ENCODE peak calls at places on chromosomes 7 and 10, in six cellular contexts. F is ovary, T is brain microvascular endothelial cell, Q is psoas muscle, O is GM12865, S is OCI-LY7. E is an unnamed sample.

GRCh38 chr7:15977663-15978062 is 291.2 kb upstream of the MEOX2 start:
- DNase-seq in S (no peak), T (peak; percentile 39), F (no peak), Q (no peak), O (no peak), E (no peak)

GRCh38 chr7:97732567-97733275 is 835 bp downstream of the TAC1 start:
- DNase-seq in Q (no peak), T (no peak), F (no peak), O (no peak), S (no peak), E (no peak)

GRCh38 chr10:81848514-81848913 is 26.5 kb upstream of the NRG3 start:
- DNase-seq in S (no peak), Q (no peak), O (no peak), T (no peak), F (no peak), E (no peak)

GRCh38 chr7:144404911-144405310 is 1.4 kb upstream of the NOBOX start:
- DNase-seq in F (no peak), Q (no peak), T (no peak), O (no peak), S (no peak), E (no peak)

GRCh38 chr7:131961281-131961680 is 404.9 kb upstream of the PODXL start:
- DNase-seq in O (no peak), F (no peak), T (no peak), Q (no peak), S (no peak), E (no peak)

GRCh38 chr7:47314728-47315601 is 266.9 kb downstream of the TNS3 start:
- DNase-seq in Q (peak; percentile 55), T (peak; percentile 58), S (no peak), O (no peak), F (no peak), E (no peak)

GRCh38 chr7:127885843-127886242 is 145.4 kb downstream of the LRRC4 start:
- DNase-seq in S (no peak), Q (no peak), T (peak; percentile 70), F (no peak), O (no peak), E (no peak)

GRCh38 chr10:79003183-79004100 is 65.3 kb upstream of the ZMIZ1 start:
- DNase-seq in T (no peak), S (no peak), F (no peak), Q (no peak), O (no peak), E (no peak)

GRCh38 chr7:116697761-116698160 is 25.8 kb downstream of the MET start:
- DNase-seq in T (no peak), S (no peak), F (no peak), Q (no peak), O (no peak), E (no peak)

GRCh38 chr7:74627699-74628411 is 29.7 kb upstream of the GTF2I start:
- DNase-seq in S (no peak), O (peak; percentile 48), F (peak; percentile 57), T (no peak), Q (peak; percentile 50), E (no peak)

GRCh38 chr10:4947039-4947634 is 16.1 kb upstream of the AKR1C1 start:
- DNase-seq in O (no peak), Q (no peak), F (no peak), T (no peak), S (no peak), E (no peak)

GRCh38 chr7:81299272-81299671 is 380.4 kb upstream of the SEMA3C start:
- DNase-seq in Q (no peak), S (no peak), F (no peak), T (peak; percentile 95), O (no peak), E (peak; percentile 25)

GRCh38 chr10:121138112-121138860 is 287.1 kb downstream of the WDR11 start:
- DNase-seq in O (no peak), T (no peak), F (no peak), S (no peak), Q (no peak), E (no peak)

GRCh38 chr10:3761916-3762708 is 22.9 kb downstream of the KLF6 start:
- DNase-seq in F (no peak), S (no peak), Q (no peak), T (no peak), O (no peak), E (peak; percentile 65)

GRCh38 chr10:22598488-22598887 is 115.9 kb downstream of the PIP4K2A start:
- DNase-seq in S (no peak), O (no peak), T (peak; percentile 24), F (no peak), Q (no peak), E (no peak)

GRCh38 chr7:150973571-150974451 is 4.3 kb downstream of the KCNH2 start:
- DNase-seq in Q (no peak), S (peak; percentile 86), O (no peak), T (no peak), F (no peak), E (no peak)

GRCh38 chr10:77279207-77279606 is 358.4 kb downstream of the KCNMA1 start:
- DNase-seq in O (peak; percentile 52), F (peak; percentile 30), S (no peak), Q (peak; percentile 39), T (no peak), E (no peak)

GRCh38 chr7:92360387-92360786 is 86.9 kb upstream of the GATAD1 start:
- DNase-seq in S (no peak), T (no peak), O (no peak), F (no peak), Q (no peak), E (no peak)

GRCh38 chr10:13231808-13232207 is 2.4 kb downstream of the UCMA start:
- DNase-seq in T (no peak), O (no peak), S (no peak), Q (no peak), F (no peak), E (no peak)

GRCh38 chr7:84953294-84953693 is 233.6 kb downstream of the SEMA3D start:
- DNase-seq in S (no peak), Q (no peak), F (no peak), T (no peak), O (no peak), E (no peak)

GRCh38 chr7:140230862-140231778 is 54.3 kb upstream of the KDM7A start:
- DNase-seq in F (peak; percentile 23), Q (peak; percentile 44), T (peak; percentile 29), S (no peak), O (no peak), E (peak; percentile 50)
- TF ChIP-seq CTCF in F (no peak), Q (no peak), T (no peak), S (no peak), O (no peak), E (no peak)

GRCh38 chr10:80444646-80445319 is 9.3 kb upstream of the TSPAN14 start:
- DNase-seq in O (peak; percentile 78), Q (peak; percentile 67), T (peak; percentile 56), S (peak; percentile 79), F (peak; percentile 43), E (peak; percentile 66)

GRCh38 chr10:80444124-80444523 is 10.0 kb upstream of the TSPAN14 start:
- DNase-seq in S (no peak), Q (no peak), F (no peak), T (no peak), O (no peak), E (no peak)

GRCh38 chr10:80442879-80443278 is 11.2 kb upstream of the TSPAN14 start:
- DNase-seq in O (no peak), F (no peak), S (no peak), T (no peak), Q (no peak), E (no peak)

GRCh38 chr10:80441831-80442230 is 12.3 kb upstream of the TSPAN14 start:
- DNase-seq in S (no peak), F (no peak), O (no peak), Q (no peak), T (no peak), E (no peak)

GRCh38 chr10:80443531-80443974 is 10.6 kb upstream of the TSPAN14 start:
- DNase-seq in Q (no peak), S (peak; percentile 61), F (no peak), O (peak; percentile 63), T (no peak), E (peak; percentile 35)
- TF ChIP-seq CTCF in Q (peak; percentile 15), S (peak; percentile 61), F (no peak), O (peak; percentile 46), T (peak; percentile 57), E (no peak)

GRCh38 chr7:95398155-95398940 is 2.2 kb upstream of the PON3 start:
- DNase-seq in F (no peak), Q (no peak), O (no peak), S (no peak), T (no peak), E (no peak)

GRCh38 chr7:95397381-95397780 is 1.2 kb upstream of the PON3 start:
- DNase-seq in F (no peak), T (no peak), S (no peak), Q (no peak), O (no peak), E (no peak)

GRCh38 chr7:95394370-95394769 is 1.8 kb downstream of the PON3 start:
- DNase-seq in F (no peak), O (peak; percentile 12), T (no peak), S (no peak), Q (no peak), E (no peak)

GRCh38 chr7:95395755-95396135 is 430 bp downstream of the PON3 start:
- DNase-seq in S (no peak), T (no peak), O (no peak), Q (no peak), F (no peak), E (no peak)

DNA sequence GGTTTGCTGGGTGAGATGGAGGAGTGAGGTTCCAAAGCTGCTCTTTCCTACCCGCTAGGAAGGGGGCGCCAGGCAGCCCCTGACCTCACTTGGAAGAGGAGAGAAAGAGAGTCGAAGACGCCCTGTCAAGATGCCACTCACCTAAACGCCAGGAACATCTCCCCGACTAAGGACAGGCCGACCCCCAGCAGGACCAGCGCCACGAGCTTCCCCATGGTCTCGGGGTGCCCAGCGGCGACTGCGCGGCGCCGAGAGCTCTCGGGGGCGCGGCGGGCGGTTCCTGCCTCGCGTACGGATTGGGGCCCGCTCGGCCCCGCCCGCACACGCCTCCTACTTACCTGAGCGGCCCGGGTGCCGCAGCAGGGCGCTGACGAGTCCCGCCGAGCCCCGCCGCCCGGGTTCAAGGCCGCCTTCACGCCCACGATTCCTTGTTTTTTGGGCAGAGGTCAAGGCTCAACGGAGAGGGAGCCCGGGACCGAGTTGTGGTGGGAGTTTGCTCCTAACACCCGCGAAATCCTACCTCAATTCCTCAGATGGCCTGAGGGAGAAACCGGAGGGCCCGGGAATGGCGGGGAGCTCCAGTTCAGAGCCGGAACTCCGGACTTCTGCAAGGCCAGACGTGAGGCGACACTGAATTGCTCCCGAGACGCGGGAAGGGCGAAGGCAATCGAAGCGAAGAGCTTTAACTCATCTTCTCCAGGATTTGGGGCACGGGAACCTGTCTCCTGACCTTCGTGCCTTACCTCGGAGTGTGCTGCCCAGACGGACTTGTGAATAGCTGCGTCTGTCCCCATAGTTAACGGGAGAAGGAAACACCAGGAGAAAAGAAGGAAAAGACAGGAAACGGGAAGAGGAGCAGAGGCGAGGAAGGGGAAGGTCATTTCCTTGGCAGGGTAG is at the start of gene PON3:
- DNase-seq in S (no peak), F (peak; percentile 64), O (no peak), T (no peak), Q (peak; percentile 20), E (peak; percentile 58)
- TF ChIP-seq CTCF in S (no peak), F (no peak), O (no peak), T (peak; percentile 48), Q (no peak), E (peak; percentile 60)

DNA sequence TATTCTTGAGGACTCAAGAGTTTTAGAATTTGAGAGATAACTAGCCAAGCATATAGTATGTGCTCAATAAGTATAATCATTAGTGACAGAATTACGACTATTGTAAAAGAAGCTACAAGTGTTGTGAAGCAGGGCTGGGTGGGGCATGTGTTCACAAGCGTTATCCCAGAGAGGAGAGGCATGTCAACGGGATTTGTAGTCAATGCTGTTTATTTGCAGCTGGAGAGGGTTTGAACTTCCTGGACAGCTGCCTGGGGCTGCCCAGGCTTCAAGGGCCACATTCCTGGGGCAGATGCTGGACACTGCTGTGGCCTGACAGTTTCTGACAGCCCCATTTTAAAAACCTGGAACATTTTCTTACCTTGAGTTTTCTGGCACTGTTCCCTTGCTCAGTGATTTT is 36.9 kb upstream of the CDHR3 start:
- DNase-seq in S (no peak), T (no peak), O (no peak), F (no peak), Q (no peak), E (no peak)
- TF ChIP-seq CTCF in S (no peak), T (no peak), O (no peak), F (no peak), Q (no peak), E (no peak)